ENCODE peak calls at places on chromosomes 11 and 22, in eight cellular contexts. M, W, K, Y, Q, B, D and H are unnamed samples.

GRCh38 chr11:75107187-75107586 is 10.5 kb upstream of the OR2AT4 start:
- DNase-seq in Y (no peak), W (no peak), K (peak; percentile 18), M (peak; percentile 28), D (no peak), Q (no peak), B (no peak), H (no peak)

GRCh38 chr11:10943968-10944367 is 86.1 kb upstream of the ZBED5 start:
- DNase-seq in Y (no peak), K (peak; percentile 50), D (no peak), Q (no peak), M (peak; percentile 80), W (no peak), B (no peak), H (no peak)

GRCh38 chr11:127890026-127890611 is 697.2 kb downstream of the ETS1 start:
- DNase-seq in B (no peak), Q (no peak), Y (peak; percentile 21), K (peak; percentile 4), W (no peak), D (no peak), M (peak; percentile 36), H (no peak)

GRCh38 chr22:47209547-47210023 is 447.1 kb downstream of the TBC1D22A start:
- DNase-seq in Y (no peak), M (no peak), B (no peak), D (peak; percentile 34), W (no peak), Q (peak; percentile 17), K (no peak), H (no peak)

GRCh38 chr22:38080847-38081635 is 2.9 kb downstream of the SLC16A8 start:
- DNase-seq in K (peak; percentile 30), Y (no peak), B (peak; percentile 41), D (peak; percentile 74), M (peak; percentile 60), Q (peak; percentile 41), W (no peak), H (no peak)

GRCh38 chr11:10657308-10658271 is 36.0 kb downstream of the IRAG1 start:
- DNase-seq in W (peak; percentile 51), B (no peak), K (peak; percentile 79), Q (no peak), M (peak; percentile 82), D (no peak), Y (no peak), H (no peak)

GRCh38 chr11:57324154-57324885 is 432 bp downstream of the TNKS1BP1 start:
- DNase-seq in Y (no peak), Q (peak; percentile 51), D (peak; percentile 89), B (peak; percentile 53), W (peak; percentile 59), K (peak; percentile 33), M (peak; percentile 65), H (no peak)

GRCh38 chr11:93000511-93001476 is 31.3 kb downstream of the MTNR1B start:
- DNase-seq in M (peak; percentile 64), D (no peak), Y (peak; percentile 63), B (no peak), Q (no peak), W (peak; percentile 53), K (peak; percentile 82), H (peak; percentile 38)

GRCh38 chr11:84899740-84900139 is 727.4 kb downstream of the DLG2 start:
- DNase-seq in Q (no peak), W (no peak), M (no peak), B (no peak), D (no peak), K (peak; percentile 53), Y (no peak), H (peak; percentile 7)

GRCh38 chr11:84990141-84990540 is 637.0 kb downstream of the DLG2 start:
- DNase-seq in D (no peak), B (no peak), Y (no peak), Q (no peak), W (no peak), M (no peak), K (no peak), H (no peak)

DNA sequence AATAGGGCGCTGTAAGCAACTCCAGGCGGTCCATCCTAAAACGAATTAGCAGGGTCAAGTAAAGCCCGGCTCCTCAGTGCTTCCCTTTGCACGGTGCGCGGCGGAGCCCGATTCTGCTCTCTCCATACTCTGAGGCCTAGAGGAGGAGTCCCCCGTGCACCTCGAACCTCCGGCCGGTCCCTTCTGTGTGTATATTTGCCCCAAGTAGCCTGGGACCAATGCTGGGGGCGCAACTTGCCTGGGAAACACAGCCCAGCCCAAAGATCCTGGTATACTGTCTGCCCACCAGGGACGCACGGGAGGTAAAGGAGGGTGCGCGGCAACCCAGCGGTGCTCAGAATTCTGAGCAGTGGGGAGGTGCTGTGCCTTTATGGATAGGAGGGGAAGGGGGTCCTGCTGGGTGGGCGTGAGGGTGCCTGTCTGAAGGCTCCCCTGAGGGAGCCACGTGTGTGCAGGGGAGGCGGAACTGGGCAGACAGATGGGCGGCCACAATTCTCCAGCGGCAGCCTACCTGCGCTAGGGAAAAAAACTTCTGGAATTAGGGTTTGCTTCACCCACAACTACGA is 4.8 kb upstream of the TBX1 start:
- DNase-seq in B (no peak), K (no peak), D (no peak), W (peak; percentile 67), Y (no peak), Q (no peak), M (no peak), H (no peak)
- H3K4me3 ChIP-seq in B (no peak overlapping the region), K (no peak overlapping the region), D (peak overlapping the region; percentile 33), W (no peak overlapping the region), Y (no peak overlapping the region), Q (no peak overlapping the region), M (no peak overlapping the region), H (no peak overlapping the region)

GRCh38 chr11:69674886-69675714 is at the start of gene LTO1:
- DNase-seq in D (peak; percentile 99), Q (peak; percentile 98), K (peak; percentile 83), Y (peak; percentile 79), W (peak; percentile 99), M (peak; percentile 98), B (peak; percentile 97), H (peak; percentile 78)
- TF ChIP-seq CTCF in D (no peak), Q (no peak), K (no peak), Y (no peak), W (peak; percentile 0), M (no peak), B (peak; percentile 11), H (no peak)

DNA sequence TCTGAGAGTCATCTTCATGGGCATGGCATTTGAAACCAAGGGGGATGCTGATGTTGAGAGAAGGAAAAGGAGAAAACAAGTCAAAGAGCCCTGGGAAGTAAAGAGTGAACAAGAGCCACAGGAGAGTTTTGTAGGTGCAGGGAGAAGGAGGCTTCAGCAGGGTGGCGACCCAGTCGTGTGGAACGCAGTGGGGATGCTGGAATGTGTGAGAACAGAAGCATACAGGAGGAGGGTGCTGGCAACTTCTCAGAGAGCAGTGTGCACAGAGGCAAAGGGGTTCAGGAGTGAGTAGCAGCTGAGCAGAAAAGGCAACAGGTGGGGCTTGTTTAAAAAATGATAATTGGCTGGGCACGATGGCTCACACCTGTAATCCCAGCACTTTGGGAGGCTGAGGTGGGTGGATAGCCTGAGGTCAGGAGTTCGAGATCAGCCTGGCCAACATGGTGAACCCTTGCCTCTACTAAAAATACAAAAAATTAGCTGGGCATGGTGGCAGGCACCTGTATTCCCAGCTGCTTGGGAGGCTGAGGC is 75.8 kb upstream of the PLET1 start:
- DNase-seq in M (no peak), B (no peak), D (no peak), W (no peak), K (no peak), Y (no peak), Q (no peak), H (no peak)
- H3K4me3 ChIP-seq in M (no peak overlapping the region), B (no peak overlapping the region), D (no peak overlapping the region), W (no peak overlapping the region), K (no peak overlapping the region), Y (no peak overlapping the region), Q (no peak overlapping the region), H (no peak overlapping the region)

DNA sequence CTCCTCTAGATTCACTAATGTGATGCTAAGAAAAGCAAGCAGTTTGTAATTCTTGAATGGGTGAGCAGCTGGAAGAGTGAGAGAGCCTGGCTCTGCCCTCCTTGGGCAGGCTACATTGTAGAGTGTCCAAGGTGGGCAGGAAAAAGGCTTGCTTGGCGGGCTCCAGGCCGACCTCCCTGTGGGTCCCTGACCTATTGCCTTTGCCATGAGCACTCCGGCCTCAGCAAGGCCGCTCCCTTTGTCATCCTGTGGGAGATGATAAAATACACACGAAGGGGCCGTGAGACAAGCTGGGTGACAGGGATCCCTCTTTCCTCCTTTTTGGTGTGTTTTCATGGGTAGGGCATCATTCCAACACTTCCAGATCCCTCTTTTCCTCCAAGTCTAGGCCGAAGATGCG is 41.8 kb downstream of the TIMP3 start:
- DNase-seq in D (no peak), B (no peak), Q (no peak), Y (no peak), K (no peak), M (no peak), W (no peak), H (no peak)
- TF ChIP-seq CTCF in D (no peak), B (no peak), Q (no peak), Y (no peak), K (no peak), M (no peak), W (no peak), H (no peak)

GRCh38 chr11:28518825-28519224 is 410.6 kb downstream of the METTL15 start:
- DNase-seq in Q (no peak), D (no peak), Y (no peak), B (no peak), K (no peak), W (no peak), M (no peak), H (no peak)

GRCh38 chr11:28517621-28518020 is 409.4 kb downstream of the METTL15 start:
- DNase-seq in Y (no peak), K (peak; percentile 53), Q (no peak), B (no peak), W (no peak), M (no peak), D (no peak), H (no peak)

GRCh38 chr11:28520291-28520690 is 412.1 kb downstream of the METTL15 start:
- DNase-seq in B (no peak), Q (no peak), M (no peak), K (no peak), W (no peak), Y (no peak), D (no peak), H (no peak)

GRCh38 chr11:28524098-28524497 is 415.9 kb downstream of the METTL15 start:
- DNase-seq in Y (no peak), Q (no peak), B (no peak), K (peak; percentile 65), M (no peak), D (no peak), W (no peak), H (no peak)

GRCh38 chr11:28521075-28521474 is 412.9 kb downstream of the METTL15 start:
- DNase-seq in B (no peak), W (no peak), M (no peak), Q (no peak), K (no peak), D (no peak), Y (no peak), H (no peak)
- H3K4me3 ChIP-seq in B (no peak overlapping the region), W (no peak overlapping the region), M (no peak overlapping the region), Q (no peak overlapping the region), K (no peak overlapping the region), D (no peak overlapping the region), Y (no peak overlapping the region), H (no peak overlapping the region)

GRCh38 chr11:44565008-44565745 is at the start of gene CD82:
- DNase-seq in Q (peak; percentile 100), Y (peak; percentile 86), M (peak; percentile 99), D (peak; percentile 100), B (peak; percentile 100), K (peak; percentile 91), W (peak; percentile 98), H (peak; percentile 81)
- TF ChIP-seq CTCF in Q (peak; percentile 29), Y (peak; percentile 39), M (peak; percentile 4), D (peak; percentile 50), B (peak; percentile 54), K (no peak), W (peak; percentile 31), H (no peak)